ENCODE peak calls at places on chromosomes 5 and 9, in eight cellular contexts. N is OCI-LY7; E is LoVo; Y is HT1080; T is COLO829; D is tibial artery; L is central memory CD8-positive, alpha-beta T cell; C is H7. O is an unnamed sample.

GRCh38 chr9:74824654-74825053 is 63.1 kb downstream of the TRPM6 start:
- DNase-seq in C (no peak), N (no peak), D (no peak), T (peak), Y (peak), E (peak), L (no peak), O (no peak)

GRCh38 chr9:136312436-136312835 is 8.5 kb upstream of the CCDC187 start:
- DNase-seq in N (peak), C (peak), E (no peak), Y (no peak), L (no peak), D (no peak), T (peak), O (no peak)

GRCh38 chr5:146340260-146341081 is 1.8 kb downstream of the POU4F3 start:
- DNase-seq in L (no peak), D (no peak), C (peak), E (peak), Y (peak), N (peak), T (peak), O (no peak)

GRCh38 chr5:150431048-150431447 is 18.3 kb upstream of the CD74 start:
- DNase-seq in Y (no peak), L (no peak), T (no peak), N (no peak), D (no peak), E (no peak), C (no peak), O (no peak)

GRCh38 chr9:78365979-78366697 is 69.2 kb downstream of the PSAT1 start:
- DNase-seq in D (no peak), C (no peak), L (no peak), T (no peak), E (no peak), N (peak), Y (no peak), O (no peak)

GRCh38 chr9:105098370-105098769 is 146.1 kb upstream of the SLC44A1 start:
- DNase-seq in L (no peak), T (no peak), N (no peak), E (no peak), Y (no peak), C (no peak), D (no peak), O (no peak)

GRCh38 chr9:25025156-25025555 is 479.5 kb upstream of the IZUMO3 start:
- DNase-seq in T (no peak), C (no peak), E (no peak), D (no peak), L (no peak), Y (no peak), N (no peak), O (no peak)

GRCh38 chr5:74027732-74028338 is 401.8 kb downstream of the ARHGEF28 start:
- DNase-seq in L (no peak), E (no peak), N (no peak), C (no peak), D (no peak), T (no peak), Y (no peak), O (no peak)

GRCh38 chr9:94948567-94949235 is 222.2 kb downstream of the AOPEP start:
- DNase-seq in E (no peak), Y (peak), D (no peak), C (no peak), T (no peak), L (no peak), N (no peak), O (no peak)

GRCh38 chr5:80453372-80453771 is 34.5 kb upstream of the FAM151B start:
- DNase-seq in L (no peak), N (no peak), E (no peak), T (no peak), Y (no peak), C (no peak), D (no peak), O (no peak)

GRCh38 chr5:131264453-131265200 is 774 bp downstream of the CDC42SE2 start:
- DNase-seq in T (no peak), N (peak), D (no peak), L (no peak), C (peak), Y (peak), E (no peak), O (no peak)

GRCh38 chr5:105392122-105392709 is 1829.6 kb upstream of the NUDT12 start:
- DNase-seq in N (no peak), T (no peak), C (peak), L (no peak), D (peak), E (no peak), Y (no peak), O (no peak)

GRCh38 chr9:114653556-114654159 is 3.9 kb downstream of the TEX53 start:
- DNase-seq in Y (peak), N (peak), L (peak), T (peak), D (peak), E (peak), C (peak), O (peak)

GRCh38 chr5:61082516-61083280 is 79.6 kb downstream of the SMIM15 start:
- DNase-seq in T (no peak), L (no peak), N (no peak), E (no peak), Y (peak), C (no peak), D (no peak), O (no peak)

GRCh38 chr5:147689436-147689835 is 93.1 kb downstream of the JAKMIP2 start:
- DNase-seq in Y (no peak), T (no peak), L (no peak), C (no peak), E (no peak), D (no peak), N (no peak), O (no peak)

GRCh38 chr5:73250645-73251044 is 77.7 kb downstream of the TMEM174 start:
- DNase-seq in C (no peak), D (no peak), Y (no peak), N (no peak), T (no peak), E (no peak), L (no peak), O (no peak)

O was measured in T-helper 22 cell.